ENCODE peak calls at places on chromosome 2, in ten cellular contexts. Q is upper lobe of left lung, P is HCT116, S is prostate gland, T is stomach, L is breast epithelium, B is GM23338, H is transverse colon, V is suprapubic skin, E is sigmoid colon. I is an unnamed sample.

GRCh38 chr2:227257820-227258219 is 67.2 kb upstream of the MFF start:
- DNase-seq in T (no peak), Q (no peak), P (no peak), H (no peak), V (no peak), B (no peak), E (no peak), L (no peak), S (no peak), I (no peak)

GRCh38 chr2:26238301-26238958 is 6.0 kb downstream of the HADHA start:
- DNase-seq in P (no peak), E (no peak), Q (peak; percentile 40), B (no peak), V (no peak), S (no peak), L (no peak), T (no peak), H (no peak), I (no peak)

GRCh38 chr2:126527836-126528490 is 128.0 kb upstream of the GYPC start:
- DNase-seq in T (peak; percentile 61), S (no peak), L (peak; percentile 38), B (peak; percentile 81), H (peak; percentile 71), P (peak; percentile 13), V (no peak), E (peak; percentile 74), Q (peak; percentile 54), I (peak; percentile 91)

GRCh38 chr2:42493468-42493884 is 306 bp downstream of the KCNG3 start:
- DNase-seq in B (no peak), L (no peak), V (no peak), Q (no peak), T (no peak), P (no peak), E (no peak), H (no peak), S (no peak), I (no peak)

GRCh38 chr2:234044157-234044556 is 6.3 kb upstream of the SPP2 start:
- DNase-seq in L (no peak), Q (no peak), V (no peak), E (no peak), P (peak; percentile 18), T (no peak), B (no peak), H (no peak), S (no peak), I (no peak)

GRCh38 chr2:10091182-10091932 is 11.1 kb upstream of the CYS1 start:
- DNase-seq in L (no peak), H (peak; percentile 57), E (no peak), V (no peak), B (peak; percentile 27), P (no peak), S (no peak), Q (peak; percentile 49), T (peak; percentile 51), I (no peak)

GRCh38 chr2:86223098-86223681 is 23.9 kb downstream of the MRPL35 start:
- DNase-seq in T (peak; percentile 39), V (no peak), H (peak; percentile 25), Q (no peak), L (no peak), P (no peak), B (no peak), E (peak; percentile 95), S (no peak), I (no peak)

GRCh38 chr2:134146620-134147019 is 107.3 kb upstream of the MGAT5 start:
- DNase-seq in P (no peak), L (peak; percentile 76), B (peak; percentile 63), T (peak; percentile 51), S (no peak), Q (no peak), H (no peak), V (no peak), E (no peak), I (no peak)

GRCh38 chr2:36235877-36236276 is 119.7 kb upstream of the CRIM1 start:
- DNase-seq in B (no peak), S (no peak), T (no peak), V (no peak), Q (no peak), P (no peak), H (no peak), E (no peak), L (no peak), I (no peak)

GRCh38 chr2:66501267-66501666 is 66.3 kb downstream of the MEIS1 start:
- DNase-seq in P (no peak), Q (no peak), V (no peak), S (no peak), E (no peak), L (no peak), T (no peak), H (no peak), B (no peak), I (no peak)

GRCh38 chr2:127563458-127564428 is 28.3 kb downstream of the MYO7B start:
- DNase-seq in S (no peak), T (no peak), L (no peak), H (no peak), B (no peak), Q (peak; percentile 14), V (no peak), P (no peak), E (peak; percentile 25), I (no peak)

GRCh38 chr2:238633426-238634328 is 206.9 kb downstream of the ASB1 start:
- DNase-seq in T (no peak), L (peak; percentile 15), Q (no peak), B (no peak), H (no peak), S (no peak), E (no peak), V (no peak), P (no peak), I (no peak)

GRCh38 chr2:238635637-238636036 is 208.9 kb downstream of the ASB1 start:
- DNase-seq in Q (no peak), L (peak; percentile 21), H (no peak), S (no peak), B (no peak), E (peak; percentile 76), T (no peak), V (no peak), P (no peak), I (no peak)

GRCh38 chr2:238634701-238635402 is 208.1 kb downstream of the ASB1 start:
- DNase-seq in P (no peak), Q (no peak), S (no peak), B (no peak), E (no peak), T (no peak), L (peak; percentile 8), H (no peak), V (no peak), I (peak; percentile 64)

GRCh38 chr2:238631491-238632180 is 204.9 kb downstream of the ASB1 start:
- DNase-seq in B (no peak), H (no peak), T (no peak), L (peak; percentile 15), P (no peak), V (no peak), E (no peak), S (no peak), Q (no peak), I (no peak)

GRCh38 chr2:238632181-238633060 is 205.7 kb downstream of the ASB1 start:
- DNase-seq in B (no peak), Q (no peak), T (no peak), L (peak; percentile 9), S (no peak), E (no peak), P (no peak), H (no peak), V (no peak), I (peak; percentile 86)
- H3K4me1 ChIP-seq in B (no peaks in the 10 kb centered on the region), Q (no peaks in the 10 kb centered on the region), T (no peaks in the 10 kb centered on the region), L (no peaks in the 10 kb centered on the region), S (no peaks in the 10 kb centered on the region), E (peaks cover 31% of the 10 kb centered on the region), P (no peaks in the 10 kb centered on the region), H (no peaks in the 10 kb centered on the region), V (no peaks in the 10 kb centered on the region), I (no peaks in the 10 kb centered on the region)

GRCh38 chr2:238172439-238172838 is 13.7 kb downstream of the ERFE start:
- DNase-seq in E (no peak), S (no peak), L (no peak), Q (no peak), V (no peak), P (no peak), B (no peak), H (no peak), T (no peak), I (no peak)
- TF ChIP-seq POLR2AphosphoS5 in E (no peak), S (no peak), L (no peak), Q (no peak), V (no peak), P (no peak), B (no peak), H (no peak), T (no peak), I (no peak)

DNA sequence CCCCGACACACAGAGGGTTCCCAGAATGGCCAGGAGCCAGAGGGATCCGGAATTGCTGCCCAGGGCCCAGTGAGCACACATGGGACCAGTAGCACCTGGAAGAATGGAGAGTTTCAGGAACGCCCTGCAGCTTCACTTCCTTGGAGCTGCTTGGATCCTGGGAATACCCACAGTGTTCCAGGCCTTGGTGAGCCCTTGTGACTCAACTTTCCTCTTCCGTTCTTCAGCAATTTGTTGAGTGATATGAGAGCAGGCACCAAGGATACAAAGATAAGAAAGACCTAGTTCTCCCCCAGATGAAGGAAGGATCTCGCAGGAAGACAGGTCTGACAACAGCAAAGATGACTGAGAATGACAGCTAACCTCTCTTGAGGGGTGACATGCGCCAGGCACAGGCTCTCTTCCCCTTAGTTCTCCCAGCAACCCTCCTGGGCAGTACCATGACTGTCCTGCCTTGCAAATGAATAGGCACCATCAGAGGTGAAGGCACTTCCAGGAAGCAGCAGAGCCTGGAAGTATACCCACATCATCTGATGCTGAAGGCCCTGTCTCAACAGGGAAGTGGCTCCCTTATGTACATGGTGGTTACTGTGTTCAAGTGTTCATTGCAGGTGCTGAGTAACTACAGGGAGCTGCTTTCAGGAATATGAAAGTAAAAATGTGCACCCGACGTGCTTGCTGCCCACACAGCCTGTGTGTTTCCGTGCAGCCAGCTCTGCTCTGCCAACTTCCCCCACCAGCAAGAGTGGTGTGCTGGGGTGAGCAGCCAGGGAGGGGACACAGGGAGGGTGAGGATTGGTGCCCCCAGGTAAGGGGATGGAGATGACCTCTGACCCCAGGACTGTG is 116.2 kb downstream of the STPG4 start:
- DNase-seq in Q (no peak), L (no peak), E (no peak), S (no peak), B (no peak), H (no peak), V (no peak), P (no peak), T (no peak), I (no peak)
- H3K4me1 ChIP-seq in Q (peaks cover 50% of the 10 kb centered on the region), L (peaks cover 15% of the 10 kb centered on the region), E (peaks cover 90% of the 10 kb centered on the region), S (peaks cover 6% of the 10 kb centered on the region), B (peaks cover 37% of the 10 kb centered on the region), H (peaks cover 34% of the 10 kb centered on the region), V (peaks cover 71% of the 10 kb centered on the region), P (peaks cover 93% of the 10 kb centered on the region), T (peaks cover 86% of the 10 kb centered on the region), I (peaks cover 100% of the 10 kb centered on the region)

DNA sequence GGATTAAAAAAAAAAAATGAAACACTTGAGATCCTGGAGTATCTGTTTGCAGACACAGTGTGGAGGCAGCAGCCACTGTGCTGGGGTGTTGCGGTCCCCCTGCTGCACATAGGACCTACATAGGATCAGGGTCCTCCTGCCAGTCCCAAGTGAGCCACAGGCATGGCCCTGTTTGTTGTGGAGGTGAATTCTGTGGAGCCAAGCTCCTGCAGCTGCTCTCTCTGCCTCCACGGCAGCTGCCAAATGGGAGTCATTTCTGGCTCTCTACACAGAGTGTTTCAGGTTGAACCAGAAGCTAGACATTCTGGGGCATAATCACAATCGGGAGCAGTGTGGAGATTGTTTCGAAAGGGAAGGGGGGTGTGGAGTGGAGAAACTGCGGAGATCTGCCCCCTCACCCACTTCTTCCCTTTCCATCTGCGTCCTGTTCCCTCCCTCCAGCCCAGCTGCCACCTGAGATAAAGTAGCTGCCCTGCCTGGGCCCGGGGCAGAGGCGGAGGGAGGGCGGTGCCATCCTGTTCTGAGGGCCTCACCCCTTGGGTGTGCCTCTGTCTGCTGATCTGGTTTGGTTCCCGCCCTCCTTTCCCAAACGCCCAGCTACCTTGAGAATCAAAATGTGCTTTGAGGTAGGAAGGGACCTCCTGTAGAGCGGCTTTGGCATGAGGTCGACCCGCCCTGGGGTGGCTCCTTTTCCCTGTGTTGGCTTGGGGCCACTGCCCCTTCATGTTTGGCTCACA is 139.4 kb downstream of the WDSUB1 start:
- DNase-seq in L (no peak), P (peak; percentile 23), T (peak; percentile 67), H (peak; percentile 87), V (peak; percentile 82), E (no peak), B (no peak), S (peak; percentile 34), Q (peak; percentile 72), I (no peak)
- TF ChIP-seq POLR2AphosphoS5 in L (no peak), P (no peak), T (peak; percentile 56), H (peak; percentile 56), V (no peak), E (no peak), B (no peak), S (no peak), Q (peak; percentile 51), I (no peak)

I was measured in esophagus muscularis mucosa.